ENCODE peak calls at places on chromosomes 16 and 17, in eight cellular contexts. I is hepatic stellate cell; Q is stimulated activated CD8-positive, alpha-beta memory T cell treated with anti-CD3 and anti-CD28 coated beads, Interleukin-15, amount 100 ng/mL, for 24 hours; M is activated CD4-positive, alpha-beta T cell treated with anti-CD3 and anti-CD28 coated beads, Interleukin-2, amount 10 ng/mL, durations not matched to agents 7 days and 5 days; Y is dermis microvascular lymphatic vessel endothelial cell; L is cerebellar nuclear complex; V is substantia nigra; G is progenitor cell of endocrine pancreas. P is an unnamed sample.
A peak's percentile ranks its signal among the peaks of the same experiment; 100 is the strongest.

GRCh38 chr16:85372627-85373372 is 240.3 kb upstream of the GSE1 start:
- DNase-seq in Q (no peak), L (no peak), G (no peak), M (peak; percentile 10), V (no peak), I (peak; percentile 90), Y (peak; percentile 38), P (no peak)

GRCh38 chr17:44581868-44582267 is 24.6 kb downstream of the FZD2 start:
- DNase-seq in Y (peak; percentile 39), M (no peak), L (no peak), Q (no peak), V (no peak), G (no peak), I (no peak), P (no peak)

GRCh38 chr16:24036614-24037013 is 200.8 kb downstream of the PRKCB start:
- DNase-seq in V (no peak), I (peak; percentile 69), Q (no peak), L (peak; percentile 21), Y (peak; percentile 44), M (peak; percentile 47), G (peak; percentile 31), P (no peak)

GRCh38 chr16:12417830-12418229 is 385.9 kb downstream of the CPPED1 start:
- DNase-seq in M (no peak), Q (no peak), L (no peak), I (no peak), V (no peak), Y (peak; percentile 28), G (no peak), P (no peak)

GRCh38 chr17:58648236-58648635 is 43.6 kb downstream of the TEX14 start:
- DNase-seq in V (no peak), Q (no peak), M (no peak), G (no peak), L (no peak), Y (no peak), I (no peak), P (no peak)

GRCh38 chr17:65785109-65785508 is 223.7 kb upstream of the AXIN2 start:
- DNase-seq in G (no peak), V (no peak), Q (no peak), I (no peak), L (no peak), M (no peak), Y (peak; percentile 93), P (no peak)

GRCh38 chr17:50431219-50431618 is 5.2 kb downstream of the ACSF2 start:
- DNase-seq in V (no peak), G (no peak), Y (no peak), M (no peak), L (no peak), I (no peak), Q (no peak), P (no peak)

GRCh38 chr17:70597774-70598173 is 428.4 kb downstream of the KCNJ2 start:
- DNase-seq in I (no peak), Q (no peak), Y (no peak), V (no peak), G (no peak), M (no peak), L (no peak), P (no peak)

GRCh38 chr16:85359147-85359822 is 247.0 kb upstream of the CIBAR2 start:
- DNase-seq in L (no peak), Y (no peak), V (no peak), Q (no peak), I (no peak), M (no peak), G (no peak), P (no peak)

GRCh38 chr16:51121850-51122249 is 29.2 kb downstream of the SALL1 start:
- DNase-seq in V (no peak), L (no peak), M (no peak), Q (no peak), I (no peak), Y (no peak), G (no peak), P (no peak)

GRCh38 chr16:15955425-15955824 is 6.0 kb downstream of the ABCC1 start:
- DNase-seq in Q (no peak), V (no peak), M (no peak), Y (no peak), I (no peak), L (no peak), G (no peak), P (no peak)

GRCh38 chr16:50354629-50355456 is 13.9 kb downstream of the BRD7 start:
- DNase-seq in V (no peak), Q (no peak), M (no peak), L (no peak), I (no peak), G (no peak), Y (peak; percentile 30), P (no peak)

P was measured in mesothelial cell of epicardium.